ENCODE peak calls at places on chromosomes 16 and 17, in nine cellular contexts. Y is stomach, T is uterus, C is MM.1S, B is ascending aorta, Q is PC-3, I is hepatocyte, P is A673, E is fibroblast of lung. L is an unnamed sample. For H3K4me1, the result is how much of the 10 kb centered on the place peaks cover.

GRCh38 chr16:47732806-47733150 is 271.6 kb downstream of the PHKB start:
- DNase-seq in T (no peak), I (no peak), Y (no peak), E (peak), Q (peak), C (no peak), B (no peak), P (no peak), L (no peak)

GRCh38 chr17:5816491-5816890 is 232.2 kb upstream of the NLRP1 start:
- DNase-seq in B (no peak), C (no peak), T (no peak), I (no peak), Q (no peak), Y (no peak), P (no peak), E (no peak), L (no peak)

GRCh38 chr16:3904875-3905274 is 24.4 kb upstream of the CREBBP start:
- DNase-seq in Y (no peak), I (no peak), C (no peak), E (no peak), Q (no peak), P (no peak), B (no peak), T (no peak), L (no peak)

GRCh38 chr16:76241735-76242134 is 35.5 kb upstream of the CNTNAP4 start:
- DNase-seq in E (no peak), I (no peak), Y (no peak), Q (no peak), T (no peak), B (no peak), C (no peak), P (no peak), L (no peak)

GRCh38 chr17:39974433-39974832 is 6.2 kb upstream of the PSMD3 start:
- DNase-seq in B (no peak), P (no peak), Q (no peak), T (no peak), Y (no peak), C (no peak), E (no peak), I (no peak), L (no peak)

GRCh38 chr16:48507886-48508285 is 102.1 kb downstream of the N4BP1 start:
- DNase-seq in C (no peak), Y (no peak), T (no peak), E (no peak), I (no peak), P (no peak), Q (no peak), B (no peak), L (peak)

GRCh38 chr17:61551255-61551742 is 39.7 kb downstream of the NACA2 start:
- DNase-seq in I (peak), T (no peak), C (peak), Y (no peak), B (no peak), E (peak), P (peak), Q (peak), L (no peak)

GRCh38 chr17:9230346-9230745 is 209.0 kb downstream of the NTN1 start:
- DNase-seq in P (no peak), T (no peak), B (no peak), E (peak), I (no peak), Q (no peak), C (no peak), Y (no peak), L (no peak)

GRCh38 chr17:82772026-82772425 is 20.2 kb downstream of the TBCD start:
- DNase-seq in Q (peak), C (no peak), P (no peak), B (no peak), Y (peak), T (no peak), I (no peak), E (peak), L (no peak)

GRCh38 chr17:69574257-69575197 is 160.0 kb downstream of the MAP2K6 start:
- DNase-seq in Q (peak), C (no peak), E (peak), Y (no peak), I (no peak), B (no peak), P (no peak), T (no peak), L (no peak)

GRCh38 chr17:50573866-50574571 is 13.5 kb downstream of the CACNA1G start:
- DNase-seq in E (no peak), T (no peak), Q (no peak), C (no peak), P (no peak), I (no peak), Y (no peak), B (no peak), L (no peak)

GRCh38 chr16:75197522-75198134 is 9.3 kb downstream of the CTRB2 start:
- DNase-seq in T (no peak), Q (no peak), C (no peak), E (no peak), Y (peak), B (no peak), I (no peak), P (peak), L (no peak)

GRCh38 chr17:69723741-69724140 is 309.2 kb downstream of the MAP2K6 start:
- DNase-seq in Q (peak), T (no peak), P (no peak), B (no peak), I (no peak), C (no peak), Y (no peak), E (no peak), L (no peak)

GRCh38 chr17:65902831-65903549 is 288.9 kb downstream of the CEP112 start:
- DNase-seq in Y (no peak), B (no peak), P (no peak), Q (no peak), C (no peak), T (no peak), E (peak), I (no peak), L (no peak)

GRCh38 chr17:28576758-28577465 is at the start of gene ALDOC:
- DNase-seq in I (peak), Y (peak), P (peak), B (peak), E (peak), T (peak), Q (peak), C (peak), L (peak)

GRCh38 chr16:71214771-71215381 is 15.6 kb downstream of the HYDIN start:
- DNase-seq in T (no peak), E (no peak), C (peak), B (no peak), Y (no peak), I (no peak), P (peak), Q (peak), L (no peak)

GRCh38 chr16:89456412-89456811 is 33.9 kb downstream of the ANKRD11 start:
- DNase-seq in E (no peak), B (no peak), I (no peak), Y (no peak), Q (peak), C (no peak), P (no peak), T (no peak), L (no peak)

GRCh38 chr16:89452925-89453324 is 37.4 kb downstream of the ANKRD11 start:
- DNase-seq in Y (no peak), T (no peak), Q (no peak), P (no peak), B (no peak), E (no peak), I (no peak), C (no peak), L (no peak)

GRCh38 chr16:89455178-89455577 is 35.2 kb downstream of the ANKRD11 start:
- DNase-seq in C (no peak), E (peak), I (no peak), Q (no peak), Y (no peak), B (no peak), P (no peak), T (no peak), L (no peak)

GRCh38 chr16:89453662-89454321 is 36.6 kb downstream of the ANKRD11 start:
- DNase-seq in T (no peak), B (no peak), E (peak), Q (peak), I (no peak), P (no peak), Y (peak), C (no peak), L (no peak)

DNA sequence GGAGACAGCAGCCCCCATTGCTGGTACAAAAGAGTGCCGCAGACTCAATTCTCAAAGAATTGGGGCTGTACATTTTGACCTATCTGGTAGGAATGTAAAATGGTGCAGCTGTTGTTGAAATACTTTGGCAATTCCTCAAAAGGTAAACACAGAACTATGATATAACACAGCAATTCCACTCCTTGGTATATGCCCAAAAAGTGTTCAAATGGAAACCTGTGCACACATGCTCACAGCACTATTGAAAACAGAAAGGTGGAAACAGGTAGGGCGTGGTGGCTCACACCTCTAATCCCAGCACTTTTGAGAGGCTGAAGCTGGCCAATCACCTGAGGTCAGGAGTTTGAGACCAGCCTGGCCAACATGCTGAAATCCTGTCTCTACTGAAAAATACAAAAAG is 34.7 kb downstream of the ANKRD11 start:
- DNase-seq in P (no peak), I (no peak), C (no peak), B (no peak), T (no peak), Q (peak), Y (no peak), E (peak), L (no peak)
- H3K4me1 ChIP-seq in P (under half), I (under half), C (under half), B (under half), T (under half), Q (under half), Y (half or more), E (under half), L (under half)

DNA sequence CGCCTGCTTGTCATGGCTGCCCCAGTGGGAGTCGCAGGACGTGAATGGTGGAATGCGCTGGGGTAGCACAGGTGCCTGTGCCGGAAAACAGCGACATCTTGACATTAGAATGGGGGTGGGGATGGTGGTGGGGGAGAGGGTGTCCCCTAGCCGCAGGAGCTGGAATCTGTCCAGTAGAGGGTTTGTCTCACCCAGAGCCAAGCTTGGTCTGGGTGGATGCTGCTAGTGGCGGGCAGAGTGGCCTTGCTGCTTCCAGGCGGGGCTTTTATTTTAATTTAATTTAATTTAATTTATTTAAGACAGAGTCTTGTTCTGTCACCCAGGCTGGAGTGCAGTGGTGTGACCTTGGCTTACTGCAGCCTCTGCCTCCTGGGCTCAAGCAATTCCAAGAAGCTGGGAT is 7.7 kb downstream of the BAIAP2 start:
- DNase-seq in P (no peak), B (no peak), E (no peak), Y (no peak), I (no peak), C (no peak), Q (no peak), T (no peak), L (no peak)
- H3K4me1 ChIP-seq in P (under half), B (under half), E (under half), Y (half or more), I (under half), C (under half), Q (half or more), T (under half), L (under half)

DNA sequence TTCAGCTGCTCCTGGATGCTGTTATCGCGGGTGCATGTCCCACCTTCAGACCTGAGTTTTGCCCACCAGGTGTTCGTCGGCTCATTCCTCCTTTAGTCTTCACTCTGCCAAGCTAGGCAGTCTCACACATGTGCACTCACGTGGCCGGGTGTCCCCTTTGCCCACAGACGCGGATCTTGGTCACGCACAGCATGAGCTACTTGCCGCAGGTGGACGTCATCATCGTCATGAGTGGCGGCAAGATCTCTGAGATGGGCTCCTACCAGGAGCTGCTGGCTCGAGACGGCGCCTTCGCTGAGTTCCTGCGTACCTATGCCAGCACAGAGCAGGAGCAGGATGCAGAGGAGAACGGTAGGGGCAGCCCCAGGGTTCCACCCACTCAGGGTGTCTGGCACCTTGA is 133.1 kb downstream of the ABCC6 start:
- DNase-seq in E (no peak), Q (no peak), I (no peak), B (no peak), T (no peak), Y (no peak), P (no peak), C (no peak), L (no peak)
- H3K4me1 ChIP-seq in E (under half), Q (under half), I (under half), B (under half), T (under half), Y (under half), P (under half), C (under half), L (under half)

GRCh38 chr17:17587614-17588336 is 3.7 kb downstream of the PEMT start:
- DNase-seq in T (no peak), C (no peak), Q (no peak), P (no peak), E (no peak), B (no peak), I (no peak), Y (no peak), L (no peak)

GRCh38 chr17:17593222-17593620 is 1.7 kb upstream of the PEMT start:
- DNase-seq in B (no peak), T (no peak), P (no peak), E (no peak), Q (no peak), I (no peak), Y (no peak), C (no peak), L (no peak)

GRCh38 chr17:17590141-17590735 is 1.3 kb downstream of the PEMT start:
- DNase-seq in T (no peak), Q (no peak), Y (no peak), E (no peak), B (no peak), C (no peak), P (no peak), I (no peak), L (no peak)

GRCh38 chr17:17591408-17592265 is at the start of gene PEMT:
- DNase-seq in P (peak), E (peak), C (peak), Q (peak), B (peak), T (peak), Y (peak), I (peak), L (peak)

GRCh38 chr17:17590883-17591407 is 563 bp downstream of the PEMT start:
- DNase-seq in P (no peak), T (no peak), C (no peak), Y (no peak), E (no peak), B (no peak), I (no peak), Q (no peak), L (no peak)
- H3K4me1 ChIP-seq in P (under half), T (under half), C (under half), Y (under half), E (under half), B (under half), I (under half), Q (under half), L (under half)

GRCh38 chr17:76527430-76528111 is 9.9 kb downstream of the CYGB start:
- DNase-seq in C (no peak), Q (peak), P (no peak), B (peak), T (peak), Y (peak), E (peak), I (peak), L (no peak)
- H3K4me1 ChIP-seq in C (under half), Q (half or more), P (under half), B (under half), T (under half), Y (half or more), E (under half), I (half or more), L (under half)

DNA sequence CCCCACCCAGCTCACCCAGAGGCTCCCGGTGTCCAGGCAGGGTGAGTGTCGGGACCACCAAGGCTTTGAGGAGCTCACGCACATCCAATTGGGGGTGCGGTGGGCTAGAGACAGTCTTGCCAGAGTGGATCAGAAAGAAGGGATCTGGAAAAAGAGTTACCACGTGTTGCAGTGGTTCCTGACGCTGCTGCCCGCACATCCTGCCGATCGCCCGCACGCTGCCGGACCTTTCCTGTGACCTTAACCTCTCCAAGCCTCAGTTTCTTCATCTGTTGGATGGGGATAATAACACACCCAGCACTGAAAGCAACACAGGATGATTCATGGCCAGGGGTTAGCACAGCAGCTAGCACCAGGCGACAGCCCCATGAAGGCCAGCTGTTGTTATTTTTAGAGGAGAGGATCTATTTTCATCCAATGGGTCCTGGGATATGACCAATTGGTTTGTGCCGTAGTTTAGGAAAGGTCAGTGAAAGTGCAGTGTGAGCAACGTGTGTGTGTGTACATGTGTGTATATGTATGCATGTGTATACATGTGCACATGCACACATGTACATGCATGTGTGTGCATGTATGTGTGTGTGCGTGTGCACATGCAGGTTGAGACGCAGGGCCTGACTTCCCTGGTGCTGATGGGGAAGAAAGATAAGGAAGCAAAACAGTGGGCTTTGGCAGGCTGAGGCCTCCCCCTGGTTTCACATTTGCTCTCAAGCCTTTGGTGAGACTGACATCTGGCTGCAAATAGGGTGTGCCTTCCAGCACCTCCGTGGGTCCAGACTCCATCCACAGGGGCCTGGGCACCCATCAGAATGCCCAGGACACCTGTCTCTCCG is 2.6 kb downstream of the ITGAX start:
- DNase-seq in Q (no peak), I (no peak), E (no peak), Y (no peak), C (no peak), T (no peak), B (no peak), P (no peak), L (no peak)
- H3K4me1 ChIP-seq in Q (under half), I (under half), E (under half), Y (under half), C (under half), T (under half), B (under half), P (under half), L (under half)